ENCODE peak calls at places on chromosomes 5 and 9, in nine cellular contexts. N is GM12878, B is A549, U is tibial nerve, J is stomach, I is ovary, O is SK-N-SH, P is K562, D is suprapubic skin. K is an unnamed sample. For H3K4me1, the result is how much of the 10 kb centered on the place peaks cover.

GRCh38 chr5:74122979-74123575 is 497.1 kb downstream of the ARHGEF28 start:
- DNase-seq in N (no peak), B (no peak), U (no peak), J (no peak), I (no peak), O (no peak), P (no peak), D (no peak), K (no peak)

GRCh38 chr9:94705162-94705712 is 21.3 kb upstream of the AOPEP start:
- DNase-seq in N (no peak), B (no peak), U (no peak), J (no peak), I (no peak), O (peak), P (no peak), D (no peak), K (no peak)

GRCh38 chr5:34483442-34484033 is 172.6 kb upstream of the RAI14 start:
- DNase-seq in N (no peak), B (no peak), U (no peak), J (no peak), I (no peak), O (no peak), P (no peak), D (no peak), K (no peak)

GRCh38 chr9:113599647-113600476 is 136.3 kb downstream of the RGS3 start:
- DNase-seq in N (no peak), B (no peak), U (no peak), J (no peak), I (no peak), O (no peak), P (no peak), D (no peak), K (no peak)

GRCh38 chr5:1658665-1659064 is 134.9 kb upstream of the LPCAT1 start:
- DNase-seq in N (no peak), B (no peak), U (no peak), J (no peak), I (no peak), O (peak), P (no peak), D (no peak), K (no peak)

GRCh38 chr5:89418821-89419085 is 535.8 kb upstream of the MEF2C start:
- DNase-seq in N (no peak), B (no peak), U (no peak), J (no peak), I (no peak), O (no peak), P (no peak), D (no peak), K (no peak)

GRCh38 chr5:117235814-117236213 is 661.2 kb upstream of the SEMA6A start:
- DNase-seq in N (no peak), B (no peak), U (no peak), J (no peak), I (no peak), O (no peak), P (no peak), D (no peak), K (no peak)

GRCh38 chr9:4849364-4849763 is 56.6 kb downstream of the RCL1 start:
- DNase-seq in N (no peak), B (no peak), U (no peak), J (no peak), I (no peak), O (no peak), P (no peak), D (no peak), K (no peak)

GRCh38 chr9:96317335-96317980 is 15.5 kb upstream of the HSD17B3 start:
- DNase-seq in N (no peak), B (peak), U (peak), J (peak), I (no peak), O (peak), P (peak), D (no peak), K (peak)

GRCh38 chr5:102523541-102524175 is 24.9 kb upstream of the SLCO6A1 start:
- DNase-seq in N (peak), B (no peak), U (no peak), J (no peak), I (no peak), O (no peak), P (no peak), D (no peak), K (no peak)

GRCh38 chr5:163498886-163499285 is 6.5 kb upstream of the MAT2B start:
- DNase-seq in N (no peak), B (no peak), U (no peak), J (no peak), I (no peak), O (no peak), P (peak), D (no peak), K (no peak)

GRCh38 chr5:72314571-72315172 is 5.4 kb downstream of the MRPS27 start:
- DNase-seq in N (no peak), B (peak), U (no peak), J (peak), I (peak), O (peak), P (peak), D (no peak), K (no peak)

GRCh38 chr9:126804198-126804695 is 593 bp upstream of the ZBTB43 start:
- DNase-seq in N (no peak), B (no peak), U (no peak), J (no peak), I (no peak), O (no peak), P (no peak), D (no peak), K (no peak)

GRCh38 chr5:32276173-32276853 is 36.4 kb downstream of the MTMR12 start:
- DNase-seq in N (no peak), B (no peak), U (no peak), J (no peak), I (no peak), O (no peak), P (no peak), D (no peak), K (no peak)

GRCh38 chr5:131587541-131587940 is 47.5 kb downstream of the RAPGEF6 start:
- DNase-seq in N (no peak), B (no peak), U (no peak), J (no peak), I (no peak), O (no peak), P (no peak), D (no peak), K (no peak)

GRCh38 chr5:58071566-58071965 is 388.3 kb downstream of the PLK2 start:
- DNase-seq in N (no peak), B (no peak), U (no peak), J (no peak), I (no peak), O (no peak), P (peak), D (no peak), K (no peak)

GRCh38 chr5:146306838-146307237 is 31.8 kb upstream of the POU4F3 start:
- DNase-seq in N (no peak), B (no peak), U (no peak), J (no peak), I (no peak), O (no peak), P (no peak), D (no peak), K (no peak)

GRCh38 chr5:150582281-150582791 is 58.1 kb upstream of the SYNPO start:
- DNase-seq in N (no peak), B (no peak), U (no peak), J (peak), I (peak), O (peak), P (no peak), D (peak), K (peak)

GRCh38 chr5:106894964-106895363 is 775.8 kb downstream of the EFNA5 start:
- DNase-seq in N (no peak), B (no peak), U (no peak), J (no peak), I (no peak), O (no peak), P (no peak), D (no peak), K (no peak)

GRCh38 chr9:108953983-108954574 is 19.9 kb downstream of the ABITRAM start:
- DNase-seq in N (no peak), B (peak), U (peak), J (no peak), I (no peak), O (peak), P (peak), D (no peak), K (no peak)

GRCh38 chr9:127066775-127067111 is 55.7 kb downstream of the ANGPTL2 start:
- DNase-seq in N (no peak), B (no peak), U (no peak), J (no peak), I (no peak), O (no peak), P (no peak), D (no peak), K (no peak)

GRCh38 chr5:43646997-43647396 is 44.0 kb downstream of the NNT start:
- DNase-seq in N (no peak), B (no peak), U (no peak), J (no peak), I (no peak), O (no peak), P (no peak), D (no peak), K (no peak)

GRCh38 chr5:9932770-9933169 is 302.6 kb upstream of the TAS2R1 start:
- DNase-seq in N (no peak), B (no peak), U (no peak), J (no peak), I (no peak), O (peak), P (peak), D (no peak), K (no peak)

GRCh38 chr9:4108708-4109444 is 191.0 kb downstream of the GLIS3 start:
- DNase-seq in N (no peak), B (no peak), U (no peak), J (no peak), I (no peak), O (no peak), P (no peak), D (no peak), K (no peak)

GRCh38 chr5:133928690-133929393 is 39.6 kb downstream of the C5orf15 start:
- DNase-seq in N (no peak), B (no peak), U (no peak), J (no peak), I (no peak), O (no peak), P (no peak), D (no peak), K (no peak)

GRCh38 chr5:133930824-133931111 is 37.7 kb downstream of the C5orf15 start:
- DNase-seq in N (no peak), B (no peak), U (no peak), J (no peak), I (no peak), O (no peak), P (no peak), D (no peak), K (no peak)

GRCh38 chr5:133931546-133931945 is 36.9 kb downstream of the C5orf15 start:
- DNase-seq in N (no peak), B (no peak), U (no peak), J (no peak), I (no peak), O (no peak), P (no peak), D (no peak), K (no peak)

GRCh38 chr5:133932441-133933168 is 35.8 kb downstream of the C5orf15 start:
- DNase-seq in N (no peak), B (no peak), U (no peak), J (no peak), I (no peak), O (no peak), P (peak), D (no peak), K (peak)

GRCh38 chr5:133930061-133930823 is 38.2 kb downstream of the C5orf15 start:
- DNase-seq in N (no peak), B (no peak), U (no peak), J (no peak), I (no peak), O (no peak), P (peak), D (no peak), K (peak)
- TF ChIP-seq EP300 in N (peak), B (no peak), U (no peak), J (no peak), I (no peak), O (no peak), P (no peak), D (no peak), K (no peak)

DNA sequence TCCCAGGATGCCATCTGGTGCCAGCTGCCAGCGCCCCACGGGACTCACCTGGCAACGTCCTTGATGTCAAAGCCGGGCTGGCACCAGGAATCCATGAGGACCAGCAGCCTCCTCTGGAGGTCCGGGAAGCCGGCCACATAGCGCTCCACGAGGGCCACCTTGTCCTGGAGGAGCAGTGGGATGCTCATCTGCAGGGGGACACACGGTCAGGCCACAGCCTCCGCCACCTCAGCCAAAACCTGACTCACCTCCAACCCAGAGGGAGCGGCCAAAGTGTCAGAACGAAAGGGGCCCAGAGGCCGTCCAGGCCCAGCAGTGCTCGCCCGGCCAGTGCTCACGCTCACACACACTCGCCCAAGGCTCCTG is 56.5 kb downstream of the EXD3 start:
- DNase-seq in N (no peak), B (no peak), U (no peak), J (no peak), I (peak), O (no peak), P (no peak), D (no peak), K (no peak)
- H3K4me1 ChIP-seq in N (under half), B (under half), U (under half), J (under half), I (under half), O (under half), P (half or more), D (under half), K (under half)

GRCh38 chr5:142507528-142507927 is 178.4 kb downstream of the FGF1 start:
- DNase-seq in N (peak), B (peak), U (no peak), J (no peak), I (no peak), O (no peak), P (peak), D (no peak), K (no peak)
- TF ChIP-seq EP300 in N (no peak), B (no peak), U (no peak), J (no peak), I (no peak), O (no peak), P (no peak), D (no peak), K (no peak)

GRCh38 chr5:56840597-56840996 is 25.2 kb downstream of the MAP3K1 start:
- DNase-seq in N (peak), B (no peak), U (no peak), J (no peak), I (no peak), O (no peak), P (no peak), D (no peak), K (no peak)
- H3K4me1 ChIP-seq in N (under half), B (under half), U (under half), J (half or more), I (under half), O (under half), P (under half), D (half or more), K (under half)